ENCODE peak calls at places on chromosome 2, in nine cellular contexts. K, Q, V, J, L, P, R, H and O are unnamed samples.

GRCh38 chr2:44623622-44624351 is 262.0 kb downstream of the CAMKMT start:
- DNase-seq in V (no peak), H (no peak), J (no peak), Q (no peak), P (no peak), R (no peak), L (no peak), K (no peak), O (no peak)

GRCh38 chr2:203710211-203710610 is 3.8 kb downstream of the CD28 start:
- DNase-seq in K (no peak), J (no peak), V (no peak), P (no peak), H (no peak), L (no peak), Q (no peak), R (no peak), O (no peak)

GRCh38 chr2:65364054-65364651 is 68.2 kb downstream of the SPRED2 start:
- DNase-seq in K (no peak), Q (no peak), P (no peak), J (no peak), R (no peak), V (no peak), L (no peak), H (no peak), O (no peak)

GRCh38 chr2:112724611-112725525 is 4.0 kb downstream of the NT5DC4 start:
- DNase-seq in Q (no peak), H (no peak), V (no peak), J (no peak), P (no peak), K (no peak), R (no peak), L (peak; percentile 61), O (no peak)

GRCh38 chr2:16553222-16553621 is 112.4 kb downstream of the CYRIA start:
- DNase-seq in V (no peak), L (peak; percentile 1), Q (peak; percentile 45), J (no peak), R (peak; percentile 12), P (peak; percentile 33), K (peak; percentile 13), H (peak; percentile 1), O (peak; percentile 50)

GRCh38 chr2:162317058-162317742 is 1.3 kb downstream of the IFIH1 start:
- DNase-seq in H (no peak), V (no peak), K (no peak), Q (no peak), L (no peak), R (no peak), J (no peak), P (no peak), O (no peak)

GRCh38 chr2:129004940-129005490 is 686.3 kb upstream of the HS6ST1 start:
- DNase-seq in H (no peak), L (no peak), J (no peak), R (no peak), Q (no peak), K (no peak), P (no peak), V (no peak), O (no peak)

GRCh38 chr2:189821953-189822748 is 37.9 kb downstream of the PMS1 start:
- DNase-seq in J (no peak), L (peak; percentile 34), H (peak; percentile 73), Q (no peak), R (no peak), K (no peak), P (no peak), V (no peak), O (peak; percentile 61)

GRCh38 chr2:66575625-66576371 is 140.9 kb downstream of the MEIS1 start:
- DNase-seq in R (no peak), J (no peak), H (peak; percentile 68), V (no peak), L (peak; percentile 74), K (no peak), P (peak; percentile 84), Q (no peak), O (peak; percentile 52)

GRCh38 chr2:74502720-74503505 is 3.5 kb upstream of the LBX2 start:
- DNase-seq in L (peak; percentile 95), P (peak; percentile 61), K (peak; percentile 34), R (peak; percentile 58), Q (peak; percentile 80), H (peak; percentile 86), J (peak; percentile 55), V (no peak), O (peak; percentile 89)

GRCh38 chr2:71129114-71129890 is 727 bp downstream of the MCEE start:
- DNase-seq in P (no peak), J (no peak), V (no peak), H (peak; percentile 15), Q (no peak), R (no peak), K (no peak), L (no peak), O (no peak)

GRCh38 chr2:98088261-98088660 is 1.3 kb downstream of the VWA3B start:
- DNase-seq in J (no peak), R (no peak), K (no peak), Q (no peak), L (no peak), H (no peak), P (no peak), V (no peak), O (no peak)

GRCh38 chr2:145158051-145158586 is 638.2 kb upstream of the ZEB2 start:
- DNase-seq in P (peak; percentile 74), H (peak; percentile 98), Q (peak; percentile 48), K (peak; percentile 72), R (peak; percentile 21), V (no peak), L (peak; percentile 92), J (no peak), O (peak; percentile 95)

GRCh38 chr2:238846503-238847431 is 1.1 kb upstream of the TWIST2 start:
- DNase-seq in R (no peak), L (peak; percentile 67), H (peak; percentile 53), Q (peak; percentile 26), P (peak; percentile 44), J (no peak), K (no peak), V (no peak), O (no peak)

GRCh38 chr2:65377556-65378307 is 54.7 kb downstream of the SPRED2 start:
- DNase-seq in J (no peak), K (peak; percentile 61), P (no peak), Q (no peak), V (no peak), R (peak; percentile 65), L (peak; percentile 89), H (peak; percentile 69), O (peak; percentile 77)

GRCh38 chr2:216774620-216775019 is 79.3 kb upstream of the IGFBP5 start:
- DNase-seq in L (peak; percentile 30), V (no peak), K (peak; percentile 63), J (no peak), H (peak; percentile 85), Q (no peak), R (peak; percentile 66), P (peak; percentile 78), O (peak; percentile 96)

GRCh38 chr2:214781226-214781625 is 28.3 kb downstream of the BARD1 start:
- DNase-seq in R (no peak), Q (no peak), K (no peak), H (no peak), P (no peak), L (no peak), J (no peak), V (no peak), O (no peak)

GRCh38 chr2:196535742-196536141 is 103.8 kb upstream of the CCDC150 start:
- DNase-seq in K (no peak), P (no peak), H (no peak), J (no peak), L (no peak), V (no peak), R (no peak), Q (no peak), O (no peak)

GRCh38 chr2:213932-214693 is 49.7 kb downstream of the SH3YL1 start:
- DNase-seq in L (peak; percentile 6), Q (no peak), H (no peak), K (no peak), J (no peak), R (no peak), V (no peak), P (no peak), O (no peak)
- H3K4me3 ChIP-seq in L (no peak overlapping the region), Q (no peak overlapping the region), H (no peak overlapping the region), K (no peak overlapping the region), J (no peak overlapping the region), R (no peak overlapping the region), V (no peak overlapping the region), P (no peak overlapping the region), O (no peak overlapping the region)

DNA sequence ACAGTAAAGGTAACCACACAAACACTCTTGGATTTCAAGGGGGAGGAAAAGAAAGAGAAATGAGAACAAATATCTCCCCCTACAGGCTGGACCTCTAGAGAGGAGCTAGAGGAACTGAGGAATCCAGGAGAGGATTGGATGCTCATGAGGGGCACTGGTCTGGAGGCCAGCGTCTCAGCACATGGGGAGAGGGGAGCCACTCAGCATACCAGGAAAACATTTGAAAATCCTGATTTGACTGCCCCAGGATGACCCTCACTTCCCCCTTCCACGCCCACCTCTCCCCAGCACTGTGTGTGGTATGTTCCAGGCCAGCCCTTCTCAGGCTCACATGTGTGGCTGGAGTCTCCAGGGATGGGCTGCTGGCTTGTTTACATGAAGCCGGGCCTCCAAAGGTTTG is 396.8 kb upstream of the ID2 start:
- DNase-seq in R (no peak), K (no peak), H (peak; percentile 30), P (no peak), Q (no peak), J (no peak), V (no peak), L (no peak), O (peak; percentile 45)
- TF ChIP-seq CTCF in R (peak; percentile 11), K (peak; percentile 6), H (peak; percentile 30), P (no peak), Q (no peak), J (no peak), V (no peak), L (no peak), O (peak; percentile 50)

GRCh38 chr2:224595518-224595917 is 10.4 kb upstream of the CUL3 start:
- DNase-seq in Q (no peak), L (no peak), V (no peak), K (no peak), P (no peak), J (no peak), R (no peak), H (no peak), O (no peak)

GRCh38 chr2:224594840-224595239 is 9.7 kb upstream of the CUL3 start:
- DNase-seq in P (no peak), V (no peak), K (no peak), L (peak; percentile 63), H (no peak), R (no peak), Q (no peak), J (no peak), O (no peak)

GRCh38 chr2:224586127-224586702 is 1.1 kb upstream of the CUL3 start:
- DNase-seq in Q (no peak), P (no peak), H (no peak), V (no peak), L (no peak), K (no peak), J (no peak), R (no peak), O (no peak)

GRCh38 chr2:224596289-224596688 is 11.1 kb upstream of the CUL3 start:
- DNase-seq in P (no peak), H (no peak), R (no peak), Q (no peak), V (no peak), J (no peak), K (no peak), L (no peak), O (no peak)

GRCh38 chr2:224591245-224591644 is 6.1 kb upstream of the CUL3 start:
- DNase-seq in V (no peak), Q (no peak), J (no peak), K (no peak), P (no peak), L (no peak), H (no peak), R (no peak), O (no peak)
- H3K4me3 ChIP-seq in V (no peak overlapping the region), Q (no peak overlapping the region), J (no peak overlapping the region), K (no peak overlapping the region), P (no peak overlapping the region), L (no peak overlapping the region), H (no peak overlapping the region), R (no peak overlapping the region), O (no peak overlapping the region)

GRCh38 chr2:136874258-136874657 is 108.9 kb downstream of the THSD7B start:
- DNase-seq in R (no peak), V (no peak), P (no peak), Q (no peak), J (no peak), K (no peak), H (peak; percentile 0), L (no peak), O (peak; percentile 2)
- TF ChIP-seq CTCF in R (peak; percentile 60), V (no peak), P (no peak), Q (no peak), J (no peak), K (peak; percentile 12), H (no peak), L (no peak), O (peak; percentile 31)